ENCODE peak calls at places on chromosome 16, in nine cellular contexts. Z is brain microvascular endothelial cell, L is cardiac muscle cell, D is K562, E is adipocyte, N is GM06990, F is sigmoid colon, K is colonic mucosa, Y is left ventricle myocardium inferior. G is an unnamed sample.
A peak's percentile ranks its signal among the peaks of the same experiment; 100 is the strongest.

GRCh38 chr16:12091569-12092346 is 115.2 kb downstream of the SNX29 start:
- DNase-seq in Z (no peak), L (no peak), D (no peak), E (no peak), N (no peak), F (no peak), K (no peak), Y (no peak), G (no peak)

GRCh38 chr16:18932243-18932997 is 6.2 kb upstream of the SMG1 start:
- DNase-seq in Z (peak; percentile 16), L (peak; percentile 32), D (no peak), E (peak; percentile 58), N (no peak), F (no peak), K (no peak), Y (no peak), G (no peak)

GRCh38 chr16:1920727-1921155 is 2.5 kb upstream of the HS3ST6 start:
- DNase-seq in Z (no peak), L (peak; percentile 70), D (peak; percentile 76), E (peak; percentile 29), N (no peak), F (no peak), K (no peak), Y (no peak), G (peak; percentile 93)

GRCh38 chr16:11748404-11749254 is 6.0 kb upstream of the TXNDC11 start:
- DNase-seq in Z (no peak), L (no peak), D (no peak), E (no peak), N (no peak), F (no peak), K (peak; percentile 76), Y (no peak), G (peak; percentile 46)

GRCh38 chr16:10885246-10885645 is 8.2 kb downstream of the CIITA start:
- DNase-seq in Z (no peak), L (no peak), D (no peak), E (no peak), N (no peak), F (no peak), K (no peak), Y (no peak), G (no peak)

GRCh38 chr16:83143788-83144187 is 517.0 kb downstream of the CDH13 start:
- DNase-seq in Z (peak; percentile 96), L (peak; percentile 31), D (no peak), E (peak; percentile 41), N (no peak), F (no peak), K (peak; percentile 31), Y (no peak), G (no peak)

GRCh38 chr16:5509794-5510193 is 412.2 kb upstream of the EEF2KMT start:
- DNase-seq in Z (no peak), L (no peak), D (no peak), E (no peak), N (no peak), F (no peak), K (peak; percentile 84), Y (no peak), G (no peak)

GRCh38 chr16:56262148-56262878 is 71.0 kb downstream of the GNAO1 start:
- DNase-seq in Z (no peak), L (no peak), D (peak; percentile 87), E (no peak), N (no peak), F (peak; percentile 72), K (no peak), Y (no peak), G (no peak)

GRCh38 chr16:4800290-4801041 is 2.0 kb downstream of the ROGDI start:
- DNase-seq in Z (no peak), L (no peak), D (peak; percentile 44), E (no peak), N (peak; percentile 40), F (no peak), K (peak; percentile 79), Y (peak; percentile 65), G (peak; percentile 42)

GRCh38 chr16:89174055-89174827 is 2.7 kb downstream of the CDH15 start:
- DNase-seq in Z (no peak), L (no peak), D (no peak), E (no peak), N (no peak), F (no peak), K (no peak), Y (no peak), G (no peak)
- H3K27me3 ChIP-seq in Z (peaks cover 11% of the 10 kb centered on the region), L (peaks cover 18% of the 10 kb centered on the region), D (no peaks in the 10 kb centered on the region), E (peaks cover 44% of the 10 kb centered on the region), N (no peaks in the 10 kb centered on the region), F (peaks cover 80% of the 10 kb centered on the region), K (peaks cover 11% of the 10 kb centered on the region), Y (peaks cover 89% of the 10 kb centered on the region), G (peaks cover 14% of the 10 kb centered on the region)

DNA sequence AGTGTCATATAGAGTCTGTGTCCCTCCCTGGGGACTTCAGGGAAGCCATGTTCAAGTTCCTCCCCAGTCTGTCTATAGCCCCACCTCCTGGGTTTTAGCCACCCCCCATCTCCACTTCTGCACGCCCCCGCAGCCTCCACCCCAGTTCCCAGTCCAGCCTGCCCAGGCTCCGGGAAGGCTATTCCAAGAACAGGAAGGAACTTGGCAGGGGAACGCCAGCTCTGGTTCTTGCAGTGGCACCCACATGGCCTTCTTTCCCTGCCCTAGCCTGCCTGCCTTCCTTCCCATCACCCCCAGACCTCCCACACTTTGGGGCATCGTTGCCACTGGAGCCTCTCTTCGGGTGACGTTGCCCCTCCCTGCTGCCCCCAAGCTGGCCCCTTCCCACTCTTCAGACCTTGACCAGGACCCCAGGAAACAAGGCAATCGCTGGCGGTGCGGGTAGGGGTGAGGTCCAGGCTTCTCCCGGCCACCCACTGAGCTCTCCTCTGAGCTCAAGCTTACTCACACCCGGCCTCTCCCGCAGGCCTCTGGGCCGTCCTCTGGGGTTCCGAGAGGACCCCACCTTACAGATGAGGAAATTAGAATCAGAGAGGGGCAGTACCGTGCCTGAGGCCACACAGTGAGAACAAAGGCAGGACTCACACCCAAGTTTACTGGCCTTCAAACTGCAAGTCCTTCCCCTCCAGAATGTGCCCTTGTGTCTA is 9.2 kb upstream of the CES4A start:
- DNase-seq in Z (no peak), L (no peak), D (peak; percentile 44), E (no peak), N (no peak), F (peak; percentile 74), K (no peak), Y (peak; percentile 48), G (no peak)
- H3K4me3 ChIP-seq in Z (no peak overlapping the region), L (no peak overlapping the region), D (no peak overlapping the region), E (no peak overlapping the region), N (no peak overlapping the region), F (no peak overlapping the region), K (no peak overlapping the region), Y (no peak overlapping the region), G (no peak overlapping the region)

GRCh38 chr16:66735891-66736290 is 15.5 kb downstream of the DYNC1LI2 start:
- DNase-seq in Z (no peak), L (no peak), D (no peak), E (no peak), N (no peak), F (no peak), K (no peak), Y (no peak), G (no peak)
- H3K36me3 ChIP-seq in Z (peaks cover 82% of the 10 kb centered on the region), L (peaks cover 74% of the 10 kb centered on the region), D (peaks cover 95% of the 10 kb centered on the region), E (peaks cover 85% of the 10 kb centered on the region), N (peaks cover 16% of the 10 kb centered on the region), F (peaks cover 26% of the 10 kb centered on the region), K (peaks cover 16% of the 10 kb centered on the region), Y (peaks cover 75% of the 10 kb centered on the region), G (peaks cover 41% of the 10 kb centered on the region)

DNA sequence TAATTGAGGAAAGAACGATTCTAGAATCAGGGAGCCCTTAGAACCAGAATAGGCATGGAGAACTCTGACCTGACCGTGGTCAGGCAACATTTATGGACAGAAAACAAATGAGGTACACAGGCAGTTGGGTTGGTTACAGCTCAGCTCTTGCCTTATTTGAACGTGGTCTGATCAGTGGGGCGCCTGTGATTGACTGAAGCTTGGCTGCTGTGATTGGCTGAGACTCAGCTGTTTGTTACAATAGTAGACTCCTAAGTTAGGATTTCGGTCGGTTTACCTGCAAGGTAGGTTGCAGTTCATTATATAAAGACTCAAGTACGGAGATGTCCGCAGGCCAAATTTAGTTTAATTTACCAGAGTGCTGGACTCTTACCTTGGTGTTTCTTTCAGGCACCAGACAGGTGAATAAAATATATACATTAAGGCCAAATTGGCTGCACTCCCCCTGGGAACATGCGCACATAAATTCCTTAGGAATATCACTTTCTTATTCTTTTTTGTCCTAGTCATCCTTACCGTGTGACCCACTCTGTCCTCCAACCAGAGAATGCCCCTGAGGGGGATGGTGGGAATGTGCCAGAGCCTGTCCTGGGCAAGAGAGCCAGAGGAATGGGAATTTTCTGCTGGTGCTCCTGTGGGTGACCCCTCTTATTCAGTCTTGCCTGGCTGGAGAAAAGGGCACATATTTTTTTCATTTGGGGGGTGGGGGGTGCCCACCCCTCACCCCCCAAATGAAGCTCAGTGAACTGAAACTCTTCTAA is 7.5 kb upstream of the CSNK2A2 start:
- DNase-seq in Z (no peak), L (no peak), D (no peak), E (no peak), N (no peak), F (no peak), K (no peak), Y (no peak), G (no peak)
- H3K27me3 ChIP-seq in Z (no peaks in the 10 kb centered on the region), L (no peaks in the 10 kb centered on the region), D (no peaks in the 10 kb centered on the region), E (peaks cover 35% of the 10 kb centered on the region), N (no peaks in the 10 kb centered on the region), F (no peaks in the 10 kb centered on the region), K (no peaks in the 10 kb centered on the region), Y (peaks cover 7% of the 10 kb centered on the region), G (no peaks in the 10 kb centered on the region)

DNA sequence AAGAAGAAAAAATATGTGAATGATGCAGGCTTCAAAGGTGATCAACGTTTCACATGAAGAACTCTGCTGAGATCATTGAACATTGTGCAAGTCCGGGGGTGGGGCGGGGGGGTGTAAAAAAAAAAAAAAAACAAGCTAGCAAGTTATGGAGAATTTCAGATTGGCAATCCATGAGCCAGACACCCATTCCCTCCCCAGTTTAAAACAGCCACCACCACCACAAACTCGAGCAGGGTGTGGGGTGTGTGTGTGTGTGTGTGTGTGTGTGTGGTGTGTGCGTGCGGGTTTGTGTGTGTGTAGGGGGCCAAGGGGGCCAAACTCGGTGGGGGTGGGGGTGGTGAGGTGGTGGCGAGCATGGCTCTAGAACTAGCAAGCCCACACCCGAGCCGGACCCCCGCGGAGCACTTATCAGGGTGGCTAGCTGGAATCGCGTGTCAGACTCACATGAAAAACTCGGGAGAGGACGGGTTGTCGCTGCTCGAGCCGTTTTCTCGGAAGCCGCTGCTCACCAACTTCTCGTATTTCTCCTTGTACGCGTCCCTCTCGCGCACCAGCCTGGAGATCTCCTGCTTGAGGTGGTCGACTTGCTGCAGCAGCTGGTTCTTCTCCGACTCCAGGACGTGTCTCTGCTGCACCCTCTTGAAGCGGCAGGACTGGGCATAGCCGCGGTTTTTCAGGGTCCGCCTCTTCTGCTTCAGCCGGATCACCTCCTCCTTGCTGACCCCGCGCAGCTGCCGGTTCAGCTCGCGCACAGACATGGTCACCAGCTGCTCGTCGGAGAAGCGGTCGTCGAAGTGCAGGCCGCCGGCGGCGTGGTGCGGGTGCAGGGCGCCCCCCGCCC is 2.0 kb downstream of the MAF start:
- DNase-seq in Z (peak; percentile 45), L (peak; percentile 80), D (no peak), E (peak; percentile 3), N (peak; percentile 25), F (peak; percentile 83), K (peak; percentile 29), Y (peak; percentile 62), G (peak; percentile 77)
- H3K4me3 ChIP-seq in Z (peak overlapping the region; percentile 83), L (peak overlapping the region; percentile 42), D (no peak overlapping the region), E (peak overlapping the region; percentile 96), N (no peak overlapping the region), F (peak overlapping the region; percentile 66), K (peak overlapping the region; percentile 43), Y (peak overlapping the region; percentile 79), G (peak overlapping the region; percentile 66)

GRCh38 chr16:23485841-23486240 is 24.5 kb downstream of the GGA2 start:
- DNase-seq in Z (no peak), L (no peak), D (no peak), E (no peak), N (no peak), F (no peak), K (no peak), Y (no peak), G (no peak)
- H3K36me3 ChIP-seq in Z (peaks cover 74% of the 10 kb centered on the region), L (peaks cover 86% of the 10 kb centered on the region), D (peaks cover 92% of the 10 kb centered on the region), E (peaks cover 87% of the 10 kb centered on the region), N (peaks cover 38% of the 10 kb centered on the region), F (peaks cover 58% of the 10 kb centered on the region), K (peaks cover 13% of the 10 kb centered on the region), Y (peaks cover 94% of the 10 kb centered on the region), G (peaks cover 44% of the 10 kb centered on the region)

GRCh38 chr16:86219655-86220445 is 290.5 kb upstream of the FOXF1 start:
- DNase-seq in Z (no peak), L (peak; percentile 77), D (no peak), E (peak; percentile 2), N (no peak), F (peak; percentile 62), K (no peak), Y (no peak), G (no peak)
- H3K27me3 ChIP-seq in Z (peaks cover 24% of the 10 kb centered on the region), L (no peaks in the 10 kb centered on the region), D (peaks cover 16% of the 10 kb centered on the region), E (peaks cover 8% of the 10 kb centered on the region), N (no peaks in the 10 kb centered on the region), F (no peaks in the 10 kb centered on the region), K (no peaks in the 10 kb centered on the region), Y (peaks cover 91% of the 10 kb centered on the region), G (no peaks in the 10 kb centered on the region)

G was measured in H7.